ENCODE peak calls at places on chromosomes 13 and 19, in four cellular contexts. Q, M, D and B are unnamed samples.

GRCh38 chr19:10800488-10800887 is 35.5 kb downstream of the TMED1 start:
- DNase-seq in Q (no peak), M (no peak), D (peak), B (no peak)

GRCh38 chr13:49731766-49732165 is 40.5 kb upstream of the EBPL start:
- DNase-seq in Q (no peak), M (no peak), D (no peak), B (no peak)

GRCh38 chr19:3282155-3282554 is 57.7 kb downstream of the CELF5 start:
- DNase-seq in Q (no peak), M (no peak), D (no peak), B (no peak)

GRCh38 chr19:57816652-57817051 is 1.9 kb upstream of the ZNF552 start:
- DNase-seq in Q (no peak), M (no peak), D (no peak), B (no peak)

GRCh38 chr19:21947775-21948174 is 63.0 kb downstream of the ZNF208 start:
- DNase-seq in Q (no peak), M (no peak), D (no peak), B (no peak)

GRCh38 chr19:55082023-55082851 is 6.6 kb downstream of the EPS8L1 start:
- DNase-seq in Q (peak), M (peak), D (no peak), B (no peak)

GRCh38 chr13:95754069-95754468 is 77.1 kb downstream of the DNAJC3 start:
- DNase-seq in Q (no peak), M (no peak), D (no peak), B (no peak)

GRCh38 chr19:15296841-15297415 is 35.4 kb downstream of the BRD4 start:
- DNase-seq in Q (no peak), M (no peak), D (peak), B (no peak)

GRCh38 chr19:8585894-8586750 is 8.9 kb upstream of the MYO1F start:
- DNase-seq in Q (peak), M (peak), D (peak), B (peak)

GRCh38 chr13:110971486-110971885 is 56.6 kb upstream of the ANKRD10 start:
- DNase-seq in Q (no peak), M (no peak), D (no peak), B (no peak)

GRCh38 chr13:44393391-44393790 is 19.8 kb downstream of the SERP2 start:
- DNase-seq in Q (peak), M (no peak), D (peak), B (no peak)